ENCODE peak calls at places on chromosomes 2 and 18, in six cellular contexts. One of them, this sample, is unnamed.

GRCh38 chr2:177550264-177551200 is 158.0 kb downstream of the AGPS start:
- DNase-seq in kidney: no peak
- DNase-seq in prostate gland: no peak
- DNase-seq in MM.1S: no peak
- DNase-seq in neural progenitor cell: no peak
- DNase-seq in transverse colon: no peak
- DNase-seq in this sample: no peak

GRCh38 chr2:84481702-84482101 is 22.6 kb upstream of the SUCLG1 start:
- DNase-seq in transverse colon: no peak
- DNase-seq in kidney: no peak
- DNase-seq in MM.1S: no peak
- DNase-seq in prostate gland: no peak
- DNase-seq in neural progenitor cell: no peak
- DNase-seq in this sample: no peak

GRCh38 chr18:67239826-67240225 is 276.7 kb downstream of the DSEL start:
- DNase-seq in kidney: no peak
- DNase-seq in transverse colon: no peak
- DNase-seq in MM.1S: no peak
- DNase-seq in neural progenitor cell: no peak
- DNase-seq in prostate gland: no peak
- DNase-seq in this sample: no peak

GRCh38 chr2:38076250-38076709 is 329 bp upstream of the CYP1B1 start:
- DNase-seq in neural progenitor cell: peak; percentile 92
- DNase-seq in kidney: peak; percentile 96
- DNase-seq in MM.1S: peak; percentile 53
- DNase-seq in prostate gland: peak; percentile 75
- DNase-seq in transverse colon: peak; percentile 64
- DNase-seq in this sample: peak; percentile 90

GRCh38 chr2:211766689-211767088 is 771.9 kb downstream of the ERBB4 start:
- DNase-seq in MM.1S: no peak
- DNase-seq in transverse colon: peak; percentile 61
- DNase-seq in kidney: peak; percentile 61
- DNase-seq in prostate gland: peak; percentile 65
- DNase-seq in neural progenitor cell: no peak
- DNase-seq in this sample: no peak

GRCh38 chr2:119947535-119947934 is 65.3 kb upstream of the EPB41L5 start:
- DNase-seq in neural progenitor cell: no peak
- DNase-seq in transverse colon: no peak
- DNase-seq in prostate gland: no peak
- DNase-seq in MM.1S: no peak
- DNase-seq in kidney: no peak
- DNase-seq in this sample: no peak

GRCh38 chr2:55710025-55710424 is 16.4 kb upstream of the PNPT1 start:
- DNase-seq in neural progenitor cell: no peak
- DNase-seq in MM.1S: no peak
- DNase-seq in transverse colon: no peak
- DNase-seq in kidney: no peak
- DNase-seq in prostate gland: no peak
- DNase-seq in this sample: no peak

GRCh38 chr2:85814802-85815550 is 61.2 kb downstream of the ATOH8 start:
- DNase-seq in neural progenitor cell: no peak
- DNase-seq in prostate gland: no peak
- DNase-seq in MM.1S: no peak
- DNase-seq in kidney: peak; percentile 42
- DNase-seq in transverse colon: no peak
- DNase-seq in this sample: peak; percentile 42

GRCh38 chr18:31402026-31402373 is 25.4 kb downstream of the DSG4 start:
- DNase-seq in MM.1S: no peak
- DNase-seq in transverse colon: no peak
- DNase-seq in kidney: no peak
- DNase-seq in neural progenitor cell: no peak
- DNase-seq in prostate gland: no peak
- DNase-seq in this sample: no peak

GRCh38 chr2:70124983-70125480 is 37.8 kb downstream of the PCBP1 start:
- DNase-seq in kidney: peak; percentile 92
- DNase-seq in transverse colon: peak; percentile 68
- DNase-seq in neural progenitor cell: peak; percentile 81
- DNase-seq in prostate gland: peak; percentile 39
- DNase-seq in MM.1S: peak; percentile 45
- DNase-seq in this sample: peak; percentile 72

GRCh38 chr2:182445566-182445965 is 18.7 kb upstream of the PDE1A start:
- DNase-seq in prostate gland: no peak
- DNase-seq in kidney: no peak
- DNase-seq in MM.1S: no peak
- DNase-seq in neural progenitor cell: no peak
- DNase-seq in transverse colon: no peak
- DNase-seq in this sample: no peak

GRCh38 chr2:145032791-145033190 is 512.9 kb upstream of the ZEB2 start:
- DNase-seq in MM.1S: no peak
- DNase-seq in prostate gland: no peak
- DNase-seq in neural progenitor cell: no peak
- DNase-seq in kidney: no peak
- DNase-seq in transverse colon: no peak
- DNase-seq in this sample: no peak

GRCh38 chr2:145038041-145038525 is 518.2 kb upstream of the ZEB2 start:
- DNase-seq in kidney: no peak
- DNase-seq in neural progenitor cell: no peak
- DNase-seq in transverse colon: no peak
- DNase-seq in MM.1S: no peak
- DNase-seq in prostate gland: no peak
- DNase-seq in this sample: no peak

GRCh38 chr2:145033438-145033837 is 513.5 kb upstream of the ZEB2 start:
- DNase-seq in transverse colon: no peak
- DNase-seq in prostate gland: no peak
- DNase-seq in neural progenitor cell: no peak
- DNase-seq in MM.1S: no peak
- DNase-seq in kidney: no peak
- DNase-seq in this sample: no peak

GRCh38 chr2:145034511-145034910 is 514.6 kb upstream of the ZEB2 start:
- DNase-seq in prostate gland: no peak
- DNase-seq in transverse colon: no peak
- DNase-seq in neural progenitor cell: no peak
- DNase-seq in kidney: no peak
- DNase-seq in MM.1S: no peak
- DNase-seq in this sample: no peak

GRCh38 chr2:145036421-145036901 is 516.5 kb upstream of the ZEB2 start:
- DNase-seq in transverse colon: no peak
- DNase-seq in kidney: no peak
- DNase-seq in neural progenitor cell: no peak
- DNase-seq in prostate gland: no peak
- DNase-seq in MM.1S: no peak
- DNase-seq in this sample: no peak
- H3K9me3 ChIP-seq in transverse colon: no peaks in the 10 kb centered on the region
- H3K9me3 ChIP-seq in kidney: no peaks in the 10 kb centered on the region
- H3K9me3 ChIP-seq in neural progenitor cell: no peaks in the 10 kb centered on the region
- H3K9me3 ChIP-seq in prostate gland: no peaks in the 10 kb centered on the region
- H3K9me3 ChIP-seq in MM.1S: no peaks in the 10 kb centered on the region
- H3K9me3 ChIP-seq in this sample: no peaks in the 10 kb centered on the region

DNA sequence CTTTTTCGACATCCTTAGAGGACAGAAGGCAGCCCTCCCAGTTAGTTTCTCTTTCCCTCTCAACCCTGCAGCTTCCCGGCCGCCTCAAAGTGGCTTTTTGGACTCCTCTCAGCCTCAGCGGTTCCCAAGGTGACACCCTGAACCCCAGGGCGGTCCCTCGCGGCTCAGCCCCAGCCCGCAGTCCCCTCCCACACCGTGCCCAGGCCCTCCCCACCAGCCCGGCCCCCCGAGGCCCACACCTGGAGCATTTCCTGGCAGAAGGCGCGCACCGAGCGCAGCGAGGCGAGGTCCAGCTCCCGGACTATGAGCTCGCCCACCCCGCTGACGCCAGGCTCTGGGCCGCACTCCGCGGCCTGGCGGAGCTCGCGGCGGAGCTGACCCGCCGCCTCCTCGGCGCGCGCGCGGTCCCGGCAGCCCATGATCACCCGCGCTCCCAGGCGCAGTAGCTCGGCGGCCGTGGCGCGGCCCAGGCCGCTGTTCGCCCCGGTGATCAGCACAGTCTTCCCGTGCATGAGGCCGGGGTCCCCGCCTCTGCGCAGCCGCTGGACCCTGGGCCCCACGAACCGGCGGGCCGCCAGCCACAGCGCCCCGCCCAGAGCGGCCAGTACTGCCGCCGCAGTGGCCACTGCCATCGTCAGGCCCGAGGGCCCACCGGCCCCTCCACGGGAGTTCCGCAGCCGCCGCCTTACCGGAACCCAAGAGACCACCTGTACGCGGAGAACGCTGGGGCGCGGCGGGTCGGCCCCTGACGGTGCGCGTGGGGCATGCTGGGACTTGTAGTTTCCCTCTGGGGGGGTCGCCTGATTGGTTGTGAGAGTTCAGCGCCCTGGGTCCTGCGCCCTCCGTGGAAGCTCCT is at the start of gene RDH14:
- DNase-seq in transverse colon: peak; percentile 96
- DNase-seq in neural progenitor cell: peak; percentile 97
- DNase-seq in prostate gland: peak; percentile 93
- DNase-seq in kidney: peak; percentile 98
- DNase-seq in MM.1S: peak; percentile 94
- DNase-seq in this sample: peak; percentile 96
- TF ChIP-seq CTCF in transverse colon: no peak
- TF ChIP-seq CTCF in neural progenitor cell: peak; percentile 23
- TF ChIP-seq CTCF in prostate gland: no peak
- TF ChIP-seq CTCF in kidney: no peak
- TF ChIP-seq CTCF in MM.1S: no peak
- TF ChIP-seq CTCF in this sample: no peak

DNA sequence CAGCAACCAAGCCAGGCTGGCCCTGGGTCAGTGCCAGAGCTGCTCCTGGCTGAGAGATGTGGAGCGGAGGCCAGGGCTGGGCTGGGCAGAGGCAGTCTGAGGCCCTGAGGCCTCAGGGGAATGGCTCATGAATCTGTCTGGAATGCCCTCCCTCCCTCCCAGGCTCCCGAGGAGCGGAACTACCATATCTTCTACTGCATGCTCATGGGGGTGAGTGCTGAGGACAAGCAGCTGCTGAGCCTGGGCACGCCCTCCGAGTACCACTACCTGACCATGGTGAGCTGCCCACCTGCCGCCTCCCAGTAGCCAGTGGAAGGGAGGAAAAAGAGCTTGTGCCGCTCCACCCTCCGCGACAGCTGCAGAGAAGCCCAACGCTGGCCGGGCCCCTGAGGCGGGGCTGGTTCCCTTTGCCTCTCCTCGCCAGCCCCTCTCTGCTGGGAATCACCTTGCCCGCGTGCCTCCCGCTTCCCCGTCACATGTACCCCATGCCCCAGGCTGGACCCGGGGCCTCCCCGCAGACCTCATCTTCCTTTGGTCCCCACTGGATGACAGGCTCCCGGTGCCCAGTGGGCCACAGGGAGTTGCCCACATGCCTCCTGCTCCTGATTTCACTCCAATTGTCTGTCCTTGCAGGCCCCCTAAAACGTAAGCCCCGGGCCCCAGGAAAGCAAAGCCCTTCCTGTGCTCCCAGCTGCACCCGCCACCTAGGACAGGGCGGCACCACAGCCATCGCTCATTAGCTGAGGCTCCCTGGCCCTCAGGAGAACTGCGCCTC is 41.1 kb downstream of the MYO7B start:
- DNase-seq in kidney: peak; percentile 84
- DNase-seq in MM.1S: no peak
- DNase-seq in transverse colon: no peak
- DNase-seq in prostate gland: peak; percentile 83
- DNase-seq in neural progenitor cell: no peak
- DNase-seq in this sample: peak; percentile 80
- H3K4me3 ChIP-seq in kidney: no peak overlapping the region
- H3K4me3 ChIP-seq in MM.1S: no peak overlapping the region
- H3K4me3 ChIP-seq in transverse colon: no peak overlapping the region
- H3K4me3 ChIP-seq in prostate gland: no peak overlapping the region
- H3K4me3 ChIP-seq in neural progenitor cell: no peak overlapping the region
- H3K4me3 ChIP-seq in this sample: no peak overlapping the region

GRCh38 chr2:155599834-155600233 is 732.7 kb downstream of the NR4A2 start:
- DNase-seq in transverse colon: no peak
- DNase-seq in prostate gland: no peak
- DNase-seq in MM.1S: no peak
- DNase-seq in neural progenitor cell: no peak
- DNase-seq in kidney: peak; percentile 43
- DNase-seq in this sample: no peak
- H3K9me3 ChIP-seq in transverse colon: no peaks in the 10 kb centered on the region
- H3K9me3 ChIP-seq in prostate gland: no peaks in the 10 kb centered on the region
- H3K9me3 ChIP-seq in MM.1S: no peaks in the 10 kb centered on the region
- H3K9me3 ChIP-seq in neural progenitor cell: no peaks in the 10 kb centered on the region
- H3K9me3 ChIP-seq in kidney: no peaks in the 10 kb centered on the region
- H3K9me3 ChIP-seq in this sample: peaks cover 15% of the 10 kb centered on the region

GRCh38 chr2:181231886-181232644 is 225.1 kb upstream of the ITGA4 start:
- DNase-seq in prostate gland: no peak
- DNase-seq in transverse colon: no peak
- DNase-seq in neural progenitor cell: no peak
- DNase-seq in kidney: no peak
- DNase-seq in MM.1S: no peak
- DNase-seq in this sample: no peak
- TF ChIP-seq CTCF in prostate gland: peak; percentile 18
- TF ChIP-seq CTCF in transverse colon: no peak
- TF ChIP-seq CTCF in neural progenitor cell: no peak
- TF ChIP-seq CTCF in kidney: no peak
- TF ChIP-seq CTCF in MM.1S: peak; percentile 5
- TF ChIP-seq CTCF in this sample: no peak

DNA sequence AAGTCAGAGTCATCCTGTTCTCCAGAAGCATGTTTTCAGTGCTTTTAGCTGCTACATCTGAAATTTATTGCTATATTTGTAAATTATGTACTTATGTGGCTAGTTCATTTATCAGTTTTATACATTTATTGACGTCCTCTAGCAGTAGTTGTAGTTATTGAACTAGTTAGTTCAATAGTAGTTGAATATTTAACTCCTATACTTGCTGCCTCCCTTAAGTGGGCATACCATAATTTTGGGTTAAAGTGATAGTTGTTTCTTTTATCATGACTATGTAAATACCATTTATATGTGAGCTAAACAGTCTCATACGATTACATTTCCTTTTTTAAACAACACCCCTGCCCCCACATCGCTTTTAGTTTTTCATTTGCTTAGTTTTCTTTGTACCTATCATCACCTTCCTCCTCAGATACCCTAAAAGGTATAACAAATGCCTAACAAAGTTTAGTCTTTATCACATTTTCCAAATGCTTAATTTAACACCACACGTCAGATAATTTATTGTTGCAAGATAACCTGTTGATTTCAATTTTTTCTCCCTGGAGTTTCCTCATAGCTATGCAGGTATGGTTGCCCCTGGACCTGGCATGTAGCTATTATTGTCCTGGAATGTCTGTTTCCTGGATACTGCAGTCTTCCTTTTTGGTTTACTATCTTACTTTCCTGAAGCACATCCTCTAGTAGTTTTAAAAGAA is 8.8 kb downstream of the MAP4K4 start:
- DNase-seq in transverse colon: no peak
- DNase-seq in MM.1S: no peak
- DNase-seq in kidney: no peak
- DNase-seq in neural progenitor cell: no peak
- DNase-seq in prostate gland: no peak
- DNase-seq in this sample: no peak
- H3K4me3 ChIP-seq in transverse colon: no peak overlapping the region
- H3K4me3 ChIP-seq in MM.1S: no peak overlapping the region
- H3K4me3 ChIP-seq in kidney: no peak overlapping the region
- H3K4me3 ChIP-seq in neural progenitor cell: no peak overlapping the region
- H3K4me3 ChIP-seq in prostate gland: no peak overlapping the region
- H3K4me3 ChIP-seq in this sample: no peak overlapping the region